ENCODE peak calls at places on chromosomes 6 and 20, in seven cellular contexts. One of them, this sample, is unnamed.

GRCh38 chr6:136502791-136503190 is 47.4 kb downstream of the MAP7 start:
- DNase-seq in CD4-positive, alpha-beta memory T cell: no peak
- DNase-seq in BJ: no peak
- DNase-seq in mucosa of descending colon: no peak
- DNase-seq in astrocyte of the spinal cord: peak; percentile 18
- DNase-seq in IMR-90: no peak
- DNase-seq in keratinocyte: no peak
- DNase-seq in this sample: no peak

GRCh38 chr20:16005612-16006493 is 567.4 kb downstream of the KIF16B start:
- DNase-seq in CD4-positive, alpha-beta memory T cell: no peak
- DNase-seq in BJ: no peak
- DNase-seq in mucosa of descending colon: no peak
- DNase-seq in astrocyte of the spinal cord: no peak
- DNase-seq in IMR-90: no peak
- DNase-seq in keratinocyte: no peak
- DNase-seq in this sample: no peak

GRCh38 chr6:154440022-154440421 is 70.5 kb downstream of the CNKSR3 start:
- DNase-seq in CD4-positive, alpha-beta memory T cell: no peak
- DNase-seq in BJ: no peak
- DNase-seq in mucosa of descending colon: no peak
- DNase-seq in astrocyte of the spinal cord: no peak
- DNase-seq in IMR-90: no peak
- DNase-seq in keratinocyte: no peak
- DNase-seq in this sample: no peak

GRCh38 chr20:63658749-63659187 is 656 bp downstream of the RTEL1 start:
- DNase-seq in CD4-positive, alpha-beta memory T cell: no peak
- DNase-seq in BJ: no peak
- DNase-seq in mucosa of descending colon: no peak
- DNase-seq in astrocyte of the spinal cord: no peak
- DNase-seq in IMR-90: peak; percentile 40
- DNase-seq in keratinocyte: no peak
- DNase-seq in this sample: no peak

GRCh38 chr20:38131588-38132121 is 33.4 kb downstream of the TGM2 start:
- DNase-seq in CD4-positive, alpha-beta memory T cell: no peak
- DNase-seq in BJ: no peak
- DNase-seq in mucosa of descending colon: no peak
- DNase-seq in astrocyte of the spinal cord: no peak
- DNase-seq in IMR-90: no peak
- DNase-seq in keratinocyte: no peak
- DNase-seq in this sample: peak; percentile 54

GRCh38 chr6:106025655-106026054 is 60.5 kb upstream of the PRDM1 start:
- DNase-seq in CD4-positive, alpha-beta memory T cell: no peak
- DNase-seq in BJ: no peak
- DNase-seq in mucosa of descending colon: no peak
- DNase-seq in astrocyte of the spinal cord: peak; percentile 13
- DNase-seq in IMR-90: peak; percentile 89
- DNase-seq in keratinocyte: no peak
- DNase-seq in this sample: no peak

GRCh38 chr20:29443819-29444218 is 1813.6 kb upstream of the DEFB115 start:
- DNase-seq in CD4-positive, alpha-beta memory T cell: no peak
- DNase-seq in BJ: no peak
- DNase-seq in mucosa of descending colon: no peak
- DNase-seq in astrocyte of the spinal cord: no peak
- DNase-seq in IMR-90: no peak
- DNase-seq in keratinocyte: no peak
- DNase-seq in this sample: no peak

GRCh38 chr6:159701413-159701999 is 8.5 kb upstream of the SOD2 start:
- DNase-seq in CD4-positive, alpha-beta memory T cell: no peak
- DNase-seq in BJ: peak; percentile 93
- DNase-seq in mucosa of descending colon: no peak
- DNase-seq in astrocyte of the spinal cord: peak; percentile 86
- DNase-seq in IMR-90: peak; percentile 97
- DNase-seq in keratinocyte: no peak
- DNase-seq in this sample: peak; percentile 96

GRCh38 chr6:90835584-90836212 is 248.8 kb upstream of the MAP3K7 start:
- DNase-seq in CD4-positive, alpha-beta memory T cell: no peak
- DNase-seq in BJ: no peak
- DNase-seq in mucosa of descending colon: peak; percentile 35
- DNase-seq in astrocyte of the spinal cord: no peak
- DNase-seq in IMR-90: no peak
- DNase-seq in keratinocyte: no peak
- DNase-seq in this sample: no peak

GRCh38 chr20:33843854-33844253 is 32.7 kb downstream of the CHMP4B start:
- DNase-seq in CD4-positive, alpha-beta memory T cell: peak; percentile 15
- DNase-seq in BJ: no peak
- DNase-seq in mucosa of descending colon: no peak
- DNase-seq in astrocyte of the spinal cord: no peak
- DNase-seq in IMR-90: no peak
- DNase-seq in keratinocyte: no peak
- DNase-seq in this sample: no peak

GRCh38 chr20:2527762-2528161 is 8.6 kb upstream of the TMC2 start:
- DNase-seq in CD4-positive, alpha-beta memory T cell: no peak
- DNase-seq in BJ: no peak
- DNase-seq in mucosa of descending colon: no peak
- DNase-seq in astrocyte of the spinal cord: no peak
- DNase-seq in IMR-90: no peak
- DNase-seq in keratinocyte: no peak
- DNase-seq in this sample: no peak

GRCh38 chr6:105890521-105891244 is 195.5 kb upstream of the PRDM1 start:
- DNase-seq in CD4-positive, alpha-beta memory T cell: no peak
- DNase-seq in BJ: no peak
- DNase-seq in mucosa of descending colon: no peak
- DNase-seq in astrocyte of the spinal cord: no peak
- DNase-seq in IMR-90: no peak
- DNase-seq in keratinocyte: peak; percentile 17
- DNase-seq in this sample: no peak

GRCh38 chr6:4345543-4345942 is 210.2 kb upstream of the ECI2 start:
- DNase-seq in CD4-positive, alpha-beta memory T cell: no peak
- DNase-seq in BJ: no peak
- DNase-seq in mucosa of descending colon: no peak
- DNase-seq in astrocyte of the spinal cord: no peak
- DNase-seq in IMR-90: no peak
- DNase-seq in keratinocyte: no peak
- DNase-seq in this sample: no peak

GRCh38 chr20:14700641-14700965 is 363.2 kb upstream of the FLRT3 start:
- DNase-seq in CD4-positive, alpha-beta memory T cell: no peak
- DNase-seq in BJ: no peak
- DNase-seq in mucosa of descending colon: peak; percentile 46
- DNase-seq in astrocyte of the spinal cord: peak; percentile 3
- DNase-seq in IMR-90: no peak
- DNase-seq in keratinocyte: no peak
- DNase-seq in this sample: peak; percentile 20

GRCh38 chr20:38043512-38044300 is 10.2 kb downstream of the RPRD1B start:
- DNase-seq in CD4-positive, alpha-beta memory T cell: no peak
- DNase-seq in BJ: no peak
- DNase-seq in mucosa of descending colon: no peak
- DNase-seq in astrocyte of the spinal cord: peak; percentile 78
- DNase-seq in IMR-90: peak; percentile 85
- DNase-seq in keratinocyte: peak; percentile 73
- DNase-seq in this sample: peak; percentile 86

GRCh38 chr6:148835920-148836441 is 89.2 kb downstream of the UST start:
- DNase-seq in CD4-positive, alpha-beta memory T cell: no peak
- DNase-seq in BJ: peak; percentile 88
- DNase-seq in mucosa of descending colon: no peak
- DNase-seq in astrocyte of the spinal cord: peak; percentile 75
- DNase-seq in IMR-90: peak; percentile 96
- DNase-seq in keratinocyte: no peak
- DNase-seq in this sample: no peak

GRCh38 chr6:143687604-143688003 is 9.8 kb downstream of the PHACTR2 start:
- DNase-seq in CD4-positive, alpha-beta memory T cell: no peak
- DNase-seq in BJ: no peak
- DNase-seq in mucosa of descending colon: no peak
- DNase-seq in astrocyte of the spinal cord: no peak
- DNase-seq in IMR-90: no peak
- DNase-seq in keratinocyte: no peak
- DNase-seq in this sample: no peak

GRCh38 chr6:100554228-100554627 is 89.5 kb upstream of the SIM1 start:
- DNase-seq in CD4-positive, alpha-beta memory T cell: no peak
- DNase-seq in BJ: no peak
- DNase-seq in mucosa of descending colon: no peak
- DNase-seq in astrocyte of the spinal cord: no peak
- DNase-seq in IMR-90: no peak
- DNase-seq in keratinocyte: no peak
- DNase-seq in this sample: peak; percentile 18

GRCh38 chr6:34143196-34143883 is 2.5 kb downstream of the GRM4 start:
- DNase-seq in CD4-positive, alpha-beta memory T cell: no peak
- DNase-seq in BJ: no peak
- DNase-seq in mucosa of descending colon: no peak
- DNase-seq in astrocyte of the spinal cord: no peak
- DNase-seq in IMR-90: no peak
- DNase-seq in keratinocyte: no peak
- DNase-seq in this sample: no peak

GRCh38 chr6:166824880-166825250 is 131.5 kb downstream of the RNASET2 start:
- DNase-seq in CD4-positive, alpha-beta memory T cell: no peak
- DNase-seq in BJ: no peak
- DNase-seq in mucosa of descending colon: no peak
- DNase-seq in astrocyte of the spinal cord: no peak
- DNase-seq in IMR-90: no peak
- DNase-seq in keratinocyte: no peak
- DNase-seq in this sample: no peak

GRCh38 chr6:101539510-101540245 is 146.2 kb downstream of the GRIK2 start:
- DNase-seq in CD4-positive, alpha-beta memory T cell: no peak
- DNase-seq in BJ: peak; percentile 39
- DNase-seq in mucosa of descending colon: no peak
- DNase-seq in astrocyte of the spinal cord: peak; percentile 56
- DNase-seq in IMR-90: peak; percentile 82
- DNase-seq in keratinocyte: peak; percentile 19
- DNase-seq in this sample: peak; percentile 18

GRCh38 chr6:23522751-23523527 is 603.1 kb upstream of the NRSN1 start:
- DNase-seq in CD4-positive, alpha-beta memory T cell: no peak
- DNase-seq in BJ: no peak
- DNase-seq in mucosa of descending colon: no peak
- DNase-seq in astrocyte of the spinal cord: no peak
- DNase-seq in IMR-90: no peak
- DNase-seq in keratinocyte: no peak
- DNase-seq in this sample: no peak
- H3K4me3 ChIP-seq in CD4-positive, alpha-beta memory T cell: no peak overlapping the region
- H3K4me3 ChIP-seq in BJ: no peak overlapping the region
- H3K4me3 ChIP-seq in mucosa of descending colon: no peak overlapping the region
- H3K4me3 ChIP-seq in astrocyte of the spinal cord: no peak overlapping the region
- H3K4me3 ChIP-seq in IMR-90: no peak overlapping the region
- H3K4me3 ChIP-seq in keratinocyte: no peak overlapping the region
- H3K4me3 ChIP-seq in this sample: no peak overlapping the region

GRCh38 chr6:161225677-161226004 is 48.2 kb downstream of the AGPAT4 start:
- DNase-seq in CD4-positive, alpha-beta memory T cell: no peak
- DNase-seq in BJ: no peak
- DNase-seq in mucosa of descending colon: no peak
- DNase-seq in astrocyte of the spinal cord: no peak
- DNase-seq in IMR-90: no peak
- DNase-seq in keratinocyte: no peak
- DNase-seq in this sample: no peak
- H3K4me3 ChIP-seq in CD4-positive, alpha-beta memory T cell: no peak overlapping the region
- H3K4me3 ChIP-seq in BJ: no peak overlapping the region
- H3K4me3 ChIP-seq in mucosa of descending colon: no peak overlapping the region
- H3K4me3 ChIP-seq in astrocyte of the spinal cord: no peak overlapping the region
- H3K4me3 ChIP-seq in IMR-90: no peak overlapping the region
- H3K4me3 ChIP-seq in keratinocyte: no peak overlapping the region
- H3K4me3 ChIP-seq in this sample: no peak overlapping the region

GRCh38 chr20:43983904-43984361 is 69.3 kb downstream of the TOX2 start:
- DNase-seq in CD4-positive, alpha-beta memory T cell: no peak
- DNase-seq in BJ: no peak
- DNase-seq in mucosa of descending colon: no peak
- DNase-seq in astrocyte of the spinal cord: no peak
- DNase-seq in IMR-90: no peak
- DNase-seq in keratinocyte: no peak
- DNase-seq in this sample: no peak

GRCh38 chr20:43984587-43984986 is 69.9 kb downstream of the TOX2 start:
- DNase-seq in CD4-positive, alpha-beta memory T cell: no peak
- DNase-seq in BJ: no peak
- DNase-seq in mucosa of descending colon: peak; percentile 55
- DNase-seq in astrocyte of the spinal cord: no peak
- DNase-seq in IMR-90: no peak
- DNase-seq in keratinocyte: no peak
- DNase-seq in this sample: no peak

GRCh38 chr20:43982886-43983285 is 68.2 kb downstream of the TOX2 start:
- DNase-seq in CD4-positive, alpha-beta memory T cell: no peak
- DNase-seq in BJ: no peak
- DNase-seq in mucosa of descending colon: no peak
- DNase-seq in astrocyte of the spinal cord: no peak
- DNase-seq in IMR-90: no peak
- DNase-seq in keratinocyte: no peak
- DNase-seq in this sample: no peak

GRCh38 chr20:43982016-43982415 is 67.4 kb downstream of the TOX2 start:
- DNase-seq in CD4-positive, alpha-beta memory T cell: no peak
- DNase-seq in BJ: no peak
- DNase-seq in mucosa of descending colon: no peak
- DNase-seq in astrocyte of the spinal cord: no peak
- DNase-seq in IMR-90: no peak
- DNase-seq in keratinocyte: no peak
- DNase-seq in this sample: no peak

DNA sequence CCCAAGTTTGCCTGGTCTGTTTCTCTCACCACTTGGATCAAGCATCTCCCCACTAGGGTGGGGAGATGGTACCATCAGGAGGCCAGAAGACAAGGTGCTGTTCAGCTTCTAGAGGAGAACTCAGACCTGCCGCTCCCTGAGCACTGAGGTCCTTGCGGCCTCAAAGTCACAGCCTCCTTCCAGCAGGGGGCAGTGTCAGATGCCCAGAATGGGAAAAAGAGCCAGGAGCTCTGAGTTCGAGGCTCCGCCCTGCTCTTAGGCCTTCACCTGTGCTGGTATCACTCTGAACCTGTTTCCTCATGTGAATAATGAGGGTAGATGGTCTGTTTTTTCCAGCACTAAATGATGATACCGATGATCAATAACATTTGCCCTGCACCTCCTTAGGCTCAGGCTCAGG is 68.7 kb downstream of the TOX2 start:
- DNase-seq in CD4-positive, alpha-beta memory T cell: no peak
- DNase-seq in BJ: no peak
- DNase-seq in mucosa of descending colon: peak; percentile 83
- DNase-seq in astrocyte of the spinal cord: no peak
- DNase-seq in IMR-90: no peak
- DNase-seq in keratinocyte: no peak
- DNase-seq in this sample: no peak
- H3K4me3 ChIP-seq in CD4-positive, alpha-beta memory T cell: no peak overlapping the region
- H3K4me3 ChIP-seq in BJ: no peak overlapping the region
- H3K4me3 ChIP-seq in mucosa of descending colon: no peak overlapping the region
- H3K4me3 ChIP-seq in astrocyte of the spinal cord: no peak overlapping the region
- H3K4me3 ChIP-seq in IMR-90: no peak overlapping the region
- H3K4me3 ChIP-seq in keratinocyte: no peak overlapping the region
- H3K4me3 ChIP-seq in this sample: no peak overlapping the region

GRCh38 chr20:61587910-61588309 is 335.8 kb downstream of the CDH4 start:
- DNase-seq in CD4-positive, alpha-beta memory T cell: no peak
- DNase-seq in BJ: no peak
- DNase-seq in mucosa of descending colon: no peak
- DNase-seq in astrocyte of the spinal cord: no peak
- DNase-seq in IMR-90: no peak
- DNase-seq in keratinocyte: no peak
- DNase-seq in this sample: no peak

GRCh38 chr20:61587036-61587435 is 335.0 kb downstream of the CDH4 start:
- DNase-seq in CD4-positive, alpha-beta memory T cell: no peak
- DNase-seq in BJ: no peak
- DNase-seq in mucosa of descending colon: no peak
- DNase-seq in astrocyte of the spinal cord: no peak
- DNase-seq in IMR-90: no peak
- DNase-seq in keratinocyte: no peak
- DNase-seq in this sample: no peak

GRCh38 chr20:61588356-61589054 is 336.4 kb downstream of the CDH4 start:
- DNase-seq in CD4-positive, alpha-beta memory T cell: no peak
- DNase-seq in BJ: peak; percentile 10
- DNase-seq in mucosa of descending colon: peak; percentile 3
- DNase-seq in astrocyte of the spinal cord: peak; percentile 62
- DNase-seq in IMR-90: peak; percentile 69
- DNase-seq in keratinocyte: no peak
- DNase-seq in this sample: peak; percentile 80

GRCh38 chr20:61590236-61590635 is 338.2 kb downstream of the CDH4 start:
- DNase-seq in CD4-positive, alpha-beta memory T cell: no peak
- DNase-seq in BJ: no peak
- DNase-seq in mucosa of descending colon: no peak
- DNase-seq in astrocyte of the spinal cord: no peak
- DNase-seq in IMR-90: no peak
- DNase-seq in keratinocyte: no peak
- DNase-seq in this sample: no peak

GRCh38 chr20:61589055-61589385 is 337.0 kb downstream of the CDH4 start:
- DNase-seq in CD4-positive, alpha-beta memory T cell: no peak
- DNase-seq in BJ: peak; percentile 60
- DNase-seq in mucosa of descending colon: no peak
- DNase-seq in astrocyte of the spinal cord: peak; percentile 83
- DNase-seq in IMR-90: peak; percentile 90
- DNase-seq in keratinocyte: peak; percentile 48
- DNase-seq in this sample: peak; percentile 82
- H3K4me3 ChIP-seq in CD4-positive, alpha-beta memory T cell: no peak overlapping the region
- H3K4me3 ChIP-seq in BJ: no peak overlapping the region
- H3K4me3 ChIP-seq in mucosa of descending colon: no peak overlapping the region
- H3K4me3 ChIP-seq in astrocyte of the spinal cord: peak overlapping the region; percentile 9
- H3K4me3 ChIP-seq in IMR-90: peak overlapping the region; percentile 12
- H3K4me3 ChIP-seq in keratinocyte: no peak overlapping the region
- H3K4me3 ChIP-seq in this sample: no peak overlapping the region

This sample was measured in mesenchymal stem cell.